ENCODE peak calls at places on chromosomes 4 and X, in nine cellular contexts. B is lung; Z is mammary epithelial cell; F is upper lobe of left lung; D is HCT116; G is MM.1S; J is SJSA1; W is spleen; K is CD8-positive, alpha-beta memory T cell. X is an unnamed sample.
A peak's percentile ranks its signal among the peaks of the same experiment; 100 is the strongest.

GRCh38 chrX:133045986-133046385 is 50.9 kb downstream of the USP26 start:
- DNase-seq in Z (peak; percentile 9), K (no peak), D (peak; percentile 10), W (no peak), F (no peak), B (no peak), G (peak; percentile 13), J (no peak), X (no peak)

GRCh38 chr4:169152104-169152503 is 118.7 kb downstream of the SH3RF1 start:
- DNase-seq in D (no peak), J (no peak), K (no peak), B (no peak), F (no peak), Z (no peak), W (no peak), G (no peak), X (no peak)

GRCh38 chrX:45849261-45849660 is 648.6 kb upstream of the DIPK2B start:
- DNase-seq in Z (peak; percentile 84), K (no peak), J (peak; percentile 50), F (peak; percentile 28), W (no peak), B (no peak), D (peak; percentile 57), G (peak; percentile 85), X (no peak)

GRCh38 chr4:88062843-88063242 is 55.4 kb downstream of the PKD2 start:
- DNase-seq in W (no peak), Z (no peak), D (no peak), B (no peak), F (no peak), G (no peak), K (no peak), J (no peak), X (no peak)

GRCh38 chrX:47184486-47184885 is 9.1 kb upstream of the UBA1 start:
- DNase-seq in G (no peak), K (no peak), B (no peak), F (no peak), W (peak; percentile 32), J (no peak), D (no peak), Z (no peak), X (no peak)

GRCh38 chr4:55947912-55948725 is 626 bp upstream of the CEP135 start:
- DNase-seq in W (no peak), D (peak; percentile 28), Z (peak; percentile 93), B (no peak), J (peak; percentile 82), K (peak; percentile 7), F (peak; percentile 31), G (peak; percentile 84), X (no peak)

GRCh38 chrX:24963823-24964222 is 51.9 kb downstream of the ARX start:
- DNase-seq in G (no peak), J (no peak), D (no peak), Z (no peak), K (no peak), W (no peak), F (no peak), B (no peak), X (no peak)

GRCh38 chr4:25253072-25253447 is 19.2 kb downstream of the PI4K2B start:
- DNase-seq in J (no peak), D (no peak), Z (peak; percentile 32), G (no peak), W (no peak), K (no peak), F (no peak), B (no peak), X (no peak)

GRCh38 chr4:26183017-26183416 is 137.8 kb upstream of the RBPJ start:
- DNase-seq in B (no peak), F (no peak), K (no peak), W (no peak), G (no peak), D (no peak), Z (peak; percentile 14), J (no peak), X (no peak)

GRCh38 chrX:14673764-14674163 is 144.4 kb downstream of the GLRA2 start:
- DNase-seq in B (no peak), K (no peak), W (no peak), Z (peak; percentile 91), F (no peak), J (peak; percentile 50), D (peak; percentile 78), G (no peak), X (no peak)

GRCh38 chrX:87110142-87110541 is 407.5 kb upstream of the KLHL4 start:
- DNase-seq in K (no peak), B (no peak), F (no peak), W (peak; percentile 51), Z (no peak), J (no peak), D (no peak), G (no peak), X (no peak)

GRCh38 chr4:26482508-26483462 is 7.5 kb downstream of the CCKAR start:
- DNase-seq in F (no peak), B (no peak), J (no peak), D (no peak), G (no peak), W (no peak), Z (no peak), K (no peak), X (no peak)

GRCh38 chrX:71543316-71543715 is 10.4 kb downstream of the OGT start:
- DNase-seq in W (no peak), B (no peak), J (no peak), G (no peak), K (no peak), Z (peak; percentile 91), F (no peak), D (no peak), X (no peak)

GRCh38 chr4:106690487-106690886 is 321.9 kb upstream of the GIMD1 start:
- DNase-seq in G (no peak), Z (peak; percentile 77), F (no peak), K (no peak), B (no peak), W (no peak), J (no peak), D (no peak), X (no peak)

GRCh38 chr4:139975830-139976272 is 178.1 kb downstream of the MAML3 start:
- DNase-seq in J (no peak), F (peak; percentile 60), B (peak; percentile 43), Z (peak; percentile 47), W (no peak), G (no peak), K (no peak), D (no peak), X (no peak)

GRCh38 chrX:102833136-102833535 is 103.9 kb upstream of the RAB40AL start:
- DNase-seq in K (no peak), F (no peak), Z (no peak), W (no peak), D (no peak), G (no peak), B (no peak), J (no peak), X (no peak)

GRCh38 chrX:56498756-56499155 is 64.7 kb upstream of the UBQLN2 start:
- DNase-seq in J (no peak), F (no peak), Z (peak; percentile 48), D (no peak), W (no peak), K (no peak), B (no peak), G (no peak), X (no peak)

GRCh38 chr4:27278615-27279014 is 418.0 kb downstream of the STIM2 start:
- DNase-seq in Z (peak; percentile 2), F (no peak), G (peak; percentile 46), D (no peak), W (no peak), B (no peak), J (no peak), K (no peak), X (no peak)

GRCh38 chr4:127188847-127189246 is 443.9 kb upstream of the INTU start:
- DNase-seq in J (no peak), B (no peak), W (no peak), G (no peak), K (no peak), F (no peak), D (peak; percentile 7), Z (no peak), X (no peak)

GRCh38 chrX:56733459-56734046 is 4.5 kb downstream of the NBDY start:
- DNase-seq in F (peak; percentile 57), D (no peak), G (peak; percentile 68), K (peak; percentile 34), W (no peak), B (peak; percentile 41), J (peak; percentile 46), Z (peak; percentile 62), X (peak; percentile 47)

DNA sequence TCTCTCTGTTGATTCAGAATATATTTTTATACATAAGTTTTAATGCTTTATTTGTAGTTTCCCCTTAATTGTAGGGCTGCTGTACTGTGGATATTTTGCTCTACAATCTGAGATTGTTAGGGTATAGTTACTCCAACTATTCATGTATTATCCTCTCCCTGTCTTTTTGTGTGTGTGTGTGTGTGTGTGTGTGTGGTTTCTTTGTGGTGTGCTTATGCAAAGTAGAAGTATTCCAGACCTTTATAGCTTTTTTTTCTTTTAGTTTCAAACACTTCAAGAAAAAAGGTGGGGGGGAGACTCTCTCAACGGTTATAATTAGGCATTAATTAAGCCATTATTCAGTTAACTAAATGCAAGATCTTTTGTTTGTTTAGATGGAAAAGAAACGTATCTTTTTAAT is 6.7 kb downstream of the SMAD1 start:
- DNase-seq in G (peak; percentile 51), Z (no peak), B (no peak), D (no peak), F (no peak), W (no peak), J (no peak), K (no peak), X (no peak)
- H3K4me1 ChIP-seq in G (peaks cover 35% of the 10 kb centered on the region), Z (peaks cover 14% of the 10 kb centered on the region), B (peaks cover 29% of the 10 kb centered on the region), D (peaks cover 4% of the 10 kb centered on the region), F (peaks cover 21% of the 10 kb centered on the region), W (peaks cover 31% of the 10 kb centered on the region), J (peaks cover 4% of the 10 kb centered on the region), K (no peaks in the 10 kb centered on the region), X (no peaks in the 10 kb centered on the region)

GRCh38 chrX:13126785-13127184 is 82.4 kb upstream of the FAM9C start:
- DNase-seq in F (no peak), W (no peak), Z (no peak), K (no peak), G (no peak), D (no peak), J (no peak), B (no peak), X (no peak)
- H3K4me1 ChIP-seq in F (peaks cover 21% of the 10 kb centered on the region), W (peaks cover 33% of the 10 kb centered on the region), Z (peaks cover 9% of the 10 kb centered on the region), K (peaks cover 34% of the 10 kb centered on the region), G (peaks cover 26% of the 10 kb centered on the region), D (no peaks in the 10 kb centered on the region), J (peaks cover 59% of the 10 kb centered on the region), B (no peaks in the 10 kb centered on the region), X (no peaks in the 10 kb centered on the region)

GRCh38 chr4:175891231-175891630 is 79.2 kb upstream of the GPM6A start:
- DNase-seq in Z (no peak), K (no peak), J (no peak), B (no peak), F (no peak), D (no peak), G (no peak), W (no peak), X (no peak)
- H3K4me1 ChIP-seq in Z (no peaks in the 10 kb centered on the region), K (no peaks in the 10 kb centered on the region), J (no peaks in the 10 kb centered on the region), B (no peaks in the 10 kb centered on the region), F (no peaks in the 10 kb centered on the region), D (no peaks in the 10 kb centered on the region), G (no peaks in the 10 kb centered on the region), W (no peaks in the 10 kb centered on the region), X (no peaks in the 10 kb centered on the region)

GRCh38 chrX:119690921-119691716 is 1.8 kb downstream of the SEPTIN6 start:
- DNase-seq in K (no peak), W (no peak), B (no peak), D (no peak), Z (peak; percentile 8), J (no peak), F (no peak), G (peak; percentile 32), X (no peak)
- H3K4me1 ChIP-seq in K (peaks cover 38% of the 10 kb centered on the region), W (peaks cover 49% of the 10 kb centered on the region), B (no peaks in the 10 kb centered on the region), D (peaks cover 11% of the 10 kb centered on the region), Z (peaks cover 8% of the 10 kb centered on the region), J (peaks cover 4% of the 10 kb centered on the region), F (peaks cover 5% of the 10 kb centered on the region), G (peaks cover 31% of the 10 kb centered on the region), X (no peaks in the 10 kb centered on the region)